ENCODE peak calls at places on chromosomes 3 and 15, in five cellular contexts. One of them, this sample, is unnamed.

GRCh38 chr15:28021281-28022039 is 77.7 kb downstream of the OCA2 start:
- DNase-seq in NCI-H460: peak; percentile 4
- DNase-seq in substantia nigra: no peak
- DNase-seq in uterus: no peak
- DNase-seq in skeletal muscle cell: no peak
- DNase-seq in this sample: no peak

GRCh38 chr3:131794766-131795381 is 239.9 kb downstream of the CPNE4 start:
- DNase-seq in NCI-H460: peak; percentile 44
- DNase-seq in substantia nigra: no peak
- DNase-seq in uterus: no peak
- DNase-seq in skeletal muscle cell: peak; percentile 15
- DNase-seq in this sample: no peak

GRCh38 chr3:71371282-71371681 is 212.2 kb downstream of the FOXP1 start:
- DNase-seq in NCI-H460: no peak
- DNase-seq in substantia nigra: no peak
- DNase-seq in uterus: no peak
- DNase-seq in skeletal muscle cell: no peak
- DNase-seq in this sample: no peak

GRCh38 chr15:67130673-67131601 is 65.5 kb downstream of the SMAD3 start:
- DNase-seq in NCI-H460: no peak
- DNase-seq in substantia nigra: no peak
- DNase-seq in uterus: peak; percentile 54
- DNase-seq in skeletal muscle cell: peak; percentile 87
- DNase-seq in this sample: peak; percentile 84

GRCh38 chr3:127970966-127971592 is 56.0 kb downstream of the KBTBD12 start:
- DNase-seq in NCI-H460: peak; percentile 33
- DNase-seq in substantia nigra: no peak
- DNase-seq in uterus: no peak
- DNase-seq in skeletal muscle cell: no peak
- DNase-seq in this sample: no peak

GRCh38 chr3:64548200-64548889 is 139.5 kb downstream of the ADAMTS9 start:
- DNase-seq in NCI-H460: no peak
- DNase-seq in substantia nigra: no peak
- DNase-seq in uterus: peak; percentile 77
- DNase-seq in skeletal muscle cell: peak; percentile 57
- DNase-seq in this sample: no peak

GRCh38 chr3:115658337-115659181 is 35.2 kb downstream of the GAP43 start:
- DNase-seq in NCI-H460: peak; percentile 77
- DNase-seq in substantia nigra: no peak
- DNase-seq in uterus: peak; percentile 84
- DNase-seq in skeletal muscle cell: peak; percentile 67
- DNase-seq in this sample: peak; percentile 84

GRCh38 chr3:141405025-141405424 is 36.7 kb downstream of the ZBTB38 start:
- DNase-seq in NCI-H460: no peak
- DNase-seq in substantia nigra: no peak
- DNase-seq in uterus: no peak
- DNase-seq in skeletal muscle cell: peak; percentile 39
- DNase-seq in this sample: no peak

GRCh38 chr15:62933388-62933787 is 109.2 kb upstream of the TPM1 start:
- DNase-seq in NCI-H460: no peak
- DNase-seq in substantia nigra: no peak
- DNase-seq in uterus: no peak
- DNase-seq in skeletal muscle cell: no peak
- DNase-seq in this sample: no peak

GRCh38 chr3:101303089-101303731 is 17.2 kb downstream of the IMPG2 start:
- DNase-seq in NCI-H460: no peak
- DNase-seq in substantia nigra: no peak
- DNase-seq in uterus: no peak
- DNase-seq in skeletal muscle cell: peak; percentile 4
- DNase-seq in this sample: no peak

GRCh38 chr15:76312540-76313174 is 1.4 kb upstream of the ETFA start:
- DNase-seq in NCI-H460: peak; percentile 86
- DNase-seq in substantia nigra: no peak
- DNase-seq in uterus: no peak
- DNase-seq in skeletal muscle cell: no peak
- DNase-seq in this sample: no peak

GRCh38 chr3:184336484-184337230 is 743 bp upstream of the FAM131A start:
- DNase-seq in NCI-H460: no peak
- DNase-seq in substantia nigra: no peak
- DNase-seq in uterus: peak; percentile 39
- DNase-seq in skeletal muscle cell: no peak
- DNase-seq in this sample: peak; percentile 70

GRCh38 chr3:123740391-123740822 is 143.7 kb downstream of the MYLK start:
- DNase-seq in NCI-H460: no peak
- DNase-seq in substantia nigra: no peak
- DNase-seq in uterus: no peak
- DNase-seq in skeletal muscle cell: no peak
- DNase-seq in this sample: no peak

GRCh38 chr15:73658645-73659044 is 25.5 kb upstream of the NPTN start:
- DNase-seq in NCI-H460: no peak
- DNase-seq in substantia nigra: no peak
- DNase-seq in uterus: no peak
- DNase-seq in skeletal muscle cell: no peak
- DNase-seq in this sample: no peak

GRCh38 chr3:151564261-151564660 is 103.4 kb upstream of the IGSF10 start:
- DNase-seq in NCI-H460: no peak
- DNase-seq in substantia nigra: no peak
- DNase-seq in uterus: no peak
- DNase-seq in skeletal muscle cell: no peak
- DNase-seq in this sample: no peak